ENCODE peak calls at places on chromosomes 2 and 18, in four cellular contexts. H is K562, D is GM12891, P is GM12878. R is an unnamed sample.

GRCh38 chr2:66346241-66346664 is 88.7 kb upstream of the MEIS1 start:
- DNase-seq in H (no peak), P (no peak), D (no peak), R (no peak)

GRCh38 chr2:231933916-231934401 is 7.8 kb upstream of the NPPC start:
- DNase-seq in H (no peak), D (no peak), P (no peak), R (no peak)

GRCh38 chr2:121626777-121627524 is 22.3 kb downstream of the CLASP1 start:
- DNase-seq in H (no peak), P (no peak), D (no peak), R (no peak)

GRCh38 chr18:69400253-69400975 is at the start of gene DOK6:
- DNase-seq in P (no peak), D (no peak), H (no peak), R (no peak)

GRCh38 chr2:57943271-57943670 is 103.3 kb upstream of the VRK2 start:
- DNase-seq in D (no peak), H (no peak), P (no peak), R (no peak)

GRCh38 chr2:229660391-229660790 is 54.0 kb downstream of the DNER start:
- DNase-seq in D (no peak), P (no peak), H (no peak), R (no peak)

GRCh38 chr2:157691131-157691530 is 62.5 kb upstream of the ACVR1C start:
- DNase-seq in D (no peak), H (no peak), P (no peak), R (no peak)

GRCh38 chr2:113077921-113078320 is 10.2 kb downstream of the IL1F10 start:
- DNase-seq in D (no peak), H (no peak), P (no peak), R (no peak)

GRCh38 chr2:172674034-172674967 is 61.3 kb upstream of the RAPGEF4 start:
- DNase-seq in D (peak; percentile 28), P (no peak), H (peak; percentile 55), R (no peak)

GRCh38 chr2:27021253-27021801 is 11.4 kb upstream of the TMEM214 start:
- DNase-seq in H (no peak), D (no peak), P (no peak), R (no peak)

GRCh38 chr18:44841221-44841620 is 160.5 kb downstream of the SETBP1 start:
- DNase-seq in H (no peak), D (no peak), P (no peak), R (no peak)

GRCh38 chr2:182650704-182651103 is 65.4 kb upstream of the DNAJC10 start:
- DNase-seq in P (no peak), H (no peak), D (no peak), R (peak; percentile 11)

GRCh38 chr18:22813648-22814328 is 119.3 kb upstream of the RBBP8 start:
- DNase-seq in H (peak; percentile 23), P (no peak), D (no peak), R (peak; percentile 52)

GRCh38 chr2:30265441-30266015 is 34.2 kb downstream of the LBH start:
- DNase-seq in D (no peak), H (no peak), P (no peak), R (no peak)
- TF ChIP-seq SPI1 in D (no peak), H (no peak), P (no peak), R (no peak)

GRCh38 chr2:124874226-124874625 is 849.1 kb downstream of the CNTNAP5 start:
- DNase-seq in P (no peak), D (no peak), H (no peak), R (no peak)
- TF ChIP-seq SPI1 in P (no peak), D (no peak), H (no peak), R (no peak)

GRCh38 chr18:24112464-24112863 is 26.4 kb upstream of the CABYR start:
- DNase-seq in P (no peak), D (no peak), H (no peak), R (no peak)
- TF ChIP-seq SPI1 in P (no peak), D (no peak), H (no peak), R (no peak)

GRCh38 chr2:79887747-79888374 is 375.0 kb downstream of the CTNNA2 start:
- DNase-seq in H (peak; percentile 38), D (no peak), P (peak; percentile 9), R (peak; percentile 40)
- TF ChIP-seq SPI1 in H (no peak), D (no peak), P (no peak), R (no peak)

GRCh38 chr2:206160124-206160806 is 570 bp downstream of the EEF1B2 start:
- DNase-seq in H (peak; percentile 66), P (no peak), D (peak; percentile 31), R (no peak)

GRCh38 chr2:206159346-206160123 is at the start of the genes EEF1B2 and NDUFS1:
- DNase-seq in P (peak; percentile 92), D (peak; percentile 87), H (peak; percentile 78), R (peak; percentile 91)

GRCh38 chr2:206160807-206161179 is 1.1 kb downstream of the EEF1B2 start:
- DNase-seq in D (no peak), H (peak; percentile 11), P (no peak), R (no peak)

GRCh38 chr2:206163251-206163880 is 3.7 kb downstream of the EEF1B2 start:
- DNase-seq in H (no peak), D (no peak), P (no peak), R (no peak)

DNA sequence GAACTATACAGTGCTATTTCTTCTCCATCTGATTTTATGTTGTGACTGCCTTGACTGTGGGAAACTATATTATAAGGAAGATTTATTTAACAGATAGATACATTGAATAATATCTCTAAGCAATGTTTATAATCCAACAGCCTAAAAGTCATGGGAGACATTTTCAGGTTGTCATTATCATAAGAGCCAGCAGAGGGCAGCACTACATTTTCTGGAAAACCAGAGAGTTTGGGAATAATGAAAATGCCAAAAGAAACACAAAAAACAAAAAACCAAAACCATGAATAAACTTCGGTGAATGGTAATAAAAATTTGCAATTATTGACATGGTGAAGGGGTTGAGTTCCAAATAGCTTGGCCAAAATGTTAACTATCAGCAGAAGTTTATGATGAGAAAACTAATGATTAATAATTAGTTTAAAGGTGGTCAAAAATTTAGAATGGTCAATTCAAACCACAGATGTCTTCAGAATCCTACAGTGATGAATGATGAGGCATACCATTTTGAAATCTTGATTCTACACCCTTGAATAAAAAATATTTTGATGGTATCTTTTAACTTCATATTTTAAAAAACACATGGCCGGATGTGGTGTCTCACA is 4.7 kb downstream of the EEF1B2 start:
- DNase-seq in H (no peak), D (no peak), P (no peak), R (no peak)
- TF ChIP-seq SPI1 in H (no peak), D (no peak), P (no peak), R (no peak)

GRCh38 chr2:46936566-46936965 is 21.0 kb upstream of the MCFD2 start:
- DNase-seq in H (no peak), P (no peak), D (no peak), R (no peak)
- TF ChIP-seq SPI1 in H (no peak), P (no peak), D (no peak), R (no peak)

DNA sequence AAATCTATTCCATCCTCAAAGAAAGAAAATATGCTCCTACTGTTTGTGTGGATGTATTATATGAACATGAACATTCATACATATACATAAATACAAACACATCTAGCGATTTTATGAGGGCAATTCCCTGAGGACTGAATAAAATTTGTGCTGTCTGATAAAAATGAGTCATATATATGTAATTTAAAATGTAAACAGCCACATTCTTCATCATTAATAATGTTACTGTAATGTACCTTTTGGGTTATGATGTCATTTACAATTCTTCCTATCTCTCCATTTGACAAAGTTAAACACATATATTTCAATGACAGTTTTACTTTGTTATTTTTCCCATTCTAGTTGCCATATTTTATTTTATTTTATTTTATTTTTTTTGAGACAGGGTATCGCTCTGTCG is 91.3 kb upstream of the ZFP36L2 start:
- DNase-seq in D (no peak), H (no peak), P (no peak), R (no peak)
- TF ChIP-seq SPI1 in D (no peak), H (no peak), P (no peak), R (no peak)